ENCODE peak calls at places on chromosomes 4 and X, in five cellular contexts. One of them, this sample, is unnamed.

GRCh38 chr4:40550900-40551546 is 78.6 kb downstream of the RBM47 start:
- DNase-seq in AG20443: peak
- DNase-seq in naive thymus-derived CD4-positive, alpha-beta T cell: peak
- DNase-seq in NCI-H2081 treated with DMSO at 0.1 percent for 48 hours: no peak
- DNase-seq in NCI-H510A treated with DMSO at 0.1 percent for 48 hours: peak
- DNase-seq in this sample: peak

GRCh38 chr4:139083533-139084424 is 68.2 kb downstream of the NOCT start:
- DNase-seq in AG20443: peak
- DNase-seq in naive thymus-derived CD4-positive, alpha-beta T cell: peak
- DNase-seq in NCI-H2081 treated with DMSO at 0.1 percent for 48 hours: peak
- DNase-seq in NCI-H510A treated with DMSO at 0.1 percent for 48 hours: peak
- DNase-seq in this sample: peak

GRCh38 chr4:184261246-184261645 is 43.6 kb upstream of the ENPP6 start:
- DNase-seq in NCI-H2081 treated with DMSO at 0.1 percent for 48 hours: no peak
- DNase-seq in AG20443: no peak
- DNase-seq in naive thymus-derived CD4-positive, alpha-beta T cell: no peak
- DNase-seq in NCI-H510A treated with DMSO at 0.1 percent for 48 hours: no peak
- DNase-seq in this sample: no peak

GRCh38 chrX:25069209-25069608 is 53.4 kb upstream of the ARX start:
- DNase-seq in NCI-H510A treated with DMSO at 0.1 percent for 48 hours: no peak
- DNase-seq in AG20443: no peak
- DNase-seq in NCI-H2081 treated with DMSO at 0.1 percent for 48 hours: no peak
- DNase-seq in naive thymus-derived CD4-positive, alpha-beta T cell: no peak
- DNase-seq in this sample: no peak

GRCh38 chr4:78922207-78922606 is 17.0 kb downstream of the PAQR3 start:
- DNase-seq in AG20443: peak
- DNase-seq in naive thymus-derived CD4-positive, alpha-beta T cell: no peak
- DNase-seq in NCI-H510A treated with DMSO at 0.1 percent for 48 hours: no peak
- DNase-seq in NCI-H2081 treated with DMSO at 0.1 percent for 48 hours: no peak
- DNase-seq in this sample: no peak

GRCh38 chrX:100350704-100351489 is 59.2 kb downstream of the PCDH19 start:
- DNase-seq in NCI-H2081 treated with DMSO at 0.1 percent for 48 hours: no peak
- DNase-seq in NCI-H510A treated with DMSO at 0.1 percent for 48 hours: no peak
- DNase-seq in naive thymus-derived CD4-positive, alpha-beta T cell: no peak
- DNase-seq in AG20443: no peak
- DNase-seq in this sample: no peak

GRCh38 chrX:86935988-86936387 is 581.6 kb upstream of the KLHL4 start:
- DNase-seq in NCI-H2081 treated with DMSO at 0.1 percent for 48 hours: no peak
- DNase-seq in NCI-H510A treated with DMSO at 0.1 percent for 48 hours: no peak
- DNase-seq in naive thymus-derived CD4-positive, alpha-beta T cell: no peak
- DNase-seq in AG20443: no peak
- DNase-seq in this sample: no peak

GRCh38 chrX:34987646-34988045 is 45.0 kb downstream of the FAM47B start:
- DNase-seq in NCI-H2081 treated with DMSO at 0.1 percent for 48 hours: no peak
- DNase-seq in AG20443: no peak
- DNase-seq in NCI-H510A treated with DMSO at 0.1 percent for 48 hours: no peak
- DNase-seq in naive thymus-derived CD4-positive, alpha-beta T cell: no peak
- DNase-seq in this sample: no peak

GRCh38 chr4:24713604-24714003 is 81.8 kb upstream of the SOD3 start:
- DNase-seq in naive thymus-derived CD4-positive, alpha-beta T cell: no peak
- DNase-seq in AG20443: no peak
- DNase-seq in NCI-H2081 treated with DMSO at 0.1 percent for 48 hours: no peak
- DNase-seq in NCI-H510A treated with DMSO at 0.1 percent for 48 hours: no peak
- DNase-seq in this sample: no peak

GRCh38 chr4:73698217-73698616 is 42.2 kb upstream of the CXCL8 start:
- DNase-seq in NCI-H510A treated with DMSO at 0.1 percent for 48 hours: no peak
- DNase-seq in AG20443: peak
- DNase-seq in naive thymus-derived CD4-positive, alpha-beta T cell: no peak
- DNase-seq in NCI-H2081 treated with DMSO at 0.1 percent for 48 hours: no peak
- DNase-seq in this sample: no peak

GRCh38 chr4:181569553-181569952 is 673.6 kb upstream of the TENM3 start:
- DNase-seq in naive thymus-derived CD4-positive, alpha-beta T cell: no peak
- DNase-seq in AG20443: peak
- DNase-seq in NCI-H2081 treated with DMSO at 0.1 percent for 48 hours: no peak
- DNase-seq in NCI-H510A treated with DMSO at 0.1 percent for 48 hours: no peak
- DNase-seq in this sample: peak

GRCh38 chr4:148831945-148832344 is 389.7 kb upstream of the NR3C2 start:
- DNase-seq in NCI-H2081 treated with DMSO at 0.1 percent for 48 hours: no peak
- DNase-seq in NCI-H510A treated with DMSO at 0.1 percent for 48 hours: no peak
- DNase-seq in naive thymus-derived CD4-positive, alpha-beta T cell: no peak
- DNase-seq in AG20443: peak
- DNase-seq in this sample: no peak

GRCh38 chr4:163392328-163392727 is 48.6 kb downstream of the NPY5R start:
- DNase-seq in NCI-H510A treated with DMSO at 0.1 percent for 48 hours: no peak
- DNase-seq in naive thymus-derived CD4-positive, alpha-beta T cell: no peak
- DNase-seq in NCI-H2081 treated with DMSO at 0.1 percent for 48 hours: no peak
- DNase-seq in AG20443: no peak
- DNase-seq in this sample: no peak

GRCh38 chr4:174713181-174713580 is 115.9 kb downstream of the GLRA3 start:
- DNase-seq in NCI-H2081 treated with DMSO at 0.1 percent for 48 hours: no peak
- DNase-seq in NCI-H510A treated with DMSO at 0.1 percent for 48 hours: no peak
- DNase-seq in naive thymus-derived CD4-positive, alpha-beta T cell: no peak
- DNase-seq in AG20443: no peak
- DNase-seq in this sample: no peak

GRCh38 chr4:55356991-55357461 is 11.0 kb downstream of the SRD5A3 start:
- DNase-seq in NCI-H2081 treated with DMSO at 0.1 percent for 48 hours: no peak
- DNase-seq in naive thymus-derived CD4-positive, alpha-beta T cell: no peak
- DNase-seq in AG20443: peak
- DNase-seq in NCI-H510A treated with DMSO at 0.1 percent for 48 hours: peak
- DNase-seq in this sample: no peak

GRCh38 chr4:54587107-54587506 is 70.7 kb upstream of the KIT start:
- DNase-seq in naive thymus-derived CD4-positive, alpha-beta T cell: no peak
- DNase-seq in AG20443: no peak
- DNase-seq in NCI-H510A treated with DMSO at 0.1 percent for 48 hours: no peak
- DNase-seq in NCI-H2081 treated with DMSO at 0.1 percent for 48 hours: no peak
- DNase-seq in this sample: no peak

GRCh38 chr4:610411-611261 is 14.7 kb upstream of the PDE6B start:
- DNase-seq in NCI-H510A treated with DMSO at 0.1 percent for 48 hours: no peak
- DNase-seq in naive thymus-derived CD4-positive, alpha-beta T cell: no peak
- DNase-seq in NCI-H2081 treated with DMSO at 0.1 percent for 48 hours: no peak
- DNase-seq in AG20443: peak
- DNase-seq in this sample: no peak

GRCh38 chr4:8914461-8915171 is 43.0 kb upstream of the HMX1 start:
- DNase-seq in AG20443: peak
- DNase-seq in naive thymus-derived CD4-positive, alpha-beta T cell: no peak
- DNase-seq in NCI-H2081 treated with DMSO at 0.1 percent for 48 hours: no peak
- DNase-seq in NCI-H510A treated with DMSO at 0.1 percent for 48 hours: no peak
- DNase-seq in this sample: no peak

GRCh38 chrX:130909469-130910136 is 6.6 kb upstream of the ENOX2 start:
- DNase-seq in naive thymus-derived CD4-positive, alpha-beta T cell: no peak
- DNase-seq in AG20443: peak
- DNase-seq in NCI-H510A treated with DMSO at 0.1 percent for 48 hours: no peak
- DNase-seq in NCI-H2081 treated with DMSO at 0.1 percent for 48 hours: no peak
- DNase-seq in this sample: peak

GRCh38 chrX:119790977-119791436 is 423 bp downstream of the RPL39 start:
- DNase-seq in NCI-H2081 treated with DMSO at 0.1 percent for 48 hours: no peak
- DNase-seq in naive thymus-derived CD4-positive, alpha-beta T cell: peak
- DNase-seq in AG20443: peak
- DNase-seq in NCI-H510A treated with DMSO at 0.1 percent for 48 hours: no peak
- DNase-seq in this sample: peak

GRCh38 chrX:38941675-38942074 is 140.4 kb downstream of the MID1IP1 start:
- DNase-seq in naive thymus-derived CD4-positive, alpha-beta T cell: no peak
- DNase-seq in AG20443: no peak
- DNase-seq in NCI-H510A treated with DMSO at 0.1 percent for 48 hours: no peak
- DNase-seq in NCI-H2081 treated with DMSO at 0.1 percent for 48 hours: no peak
- DNase-seq in this sample: no peak

GRCh38 chr4:37908488-37909343 is 17.8 kb downstream of the TBC1D1 start:
- DNase-seq in AG20443: peak
- DNase-seq in NCI-H2081 treated with DMSO at 0.1 percent for 48 hours: no peak
- DNase-seq in naive thymus-derived CD4-positive, alpha-beta T cell: no peak
- DNase-seq in NCI-H510A treated with DMSO at 0.1 percent for 48 hours: no peak
- DNase-seq in this sample: no peak

GRCh38 chr4:41069838-41070237 is 144.5 kb downstream of the APBB2 start:
- DNase-seq in naive thymus-derived CD4-positive, alpha-beta T cell: no peak
- DNase-seq in NCI-H2081 treated with DMSO at 0.1 percent for 48 hours: no peak
- DNase-seq in AG20443: no peak
- DNase-seq in NCI-H510A treated with DMSO at 0.1 percent for 48 hours: peak
- DNase-seq in this sample: no peak

GRCh38 chr4:139743027-139743426 is 77.4 kb downstream of the MGST2 start:
- DNase-seq in NCI-H510A treated with DMSO at 0.1 percent for 48 hours: no peak
- DNase-seq in NCI-H2081 treated with DMSO at 0.1 percent for 48 hours: no peak
- DNase-seq in AG20443: no peak
- DNase-seq in naive thymus-derived CD4-positive, alpha-beta T cell: no peak
- DNase-seq in this sample: no peak

GRCh38 chr4:141713771-141714445 is 77.5 kb downstream of the IL15 start:
- DNase-seq in naive thymus-derived CD4-positive, alpha-beta T cell: no peak
- DNase-seq in NCI-H510A treated with DMSO at 0.1 percent for 48 hours: no peak
- DNase-seq in AG20443: peak
- DNase-seq in NCI-H2081 treated with DMSO at 0.1 percent for 48 hours: no peak
- DNase-seq in this sample: no peak

GRCh38 chr4:101393256-101393655 is 45.9 kb upstream of the PPP3CA start:
- DNase-seq in AG20443: peak
- DNase-seq in naive thymus-derived CD4-positive, alpha-beta T cell: no peak
- DNase-seq in NCI-H510A treated with DMSO at 0.1 percent for 48 hours: no peak
- DNase-seq in NCI-H2081 treated with DMSO at 0.1 percent for 48 hours: no peak
- DNase-seq in this sample: no peak

GRCh38 chr4:183183906-183184535 is 85.0 kb downstream of the WWC2 start:
- DNase-seq in NCI-H2081 treated with DMSO at 0.1 percent for 48 hours: no peak
- DNase-seq in AG20443: no peak
- DNase-seq in naive thymus-derived CD4-positive, alpha-beta T cell: no peak
- DNase-seq in NCI-H510A treated with DMSO at 0.1 percent for 48 hours: no peak
- DNase-seq in this sample: no peak

GRCh38 chr4:18733956-18734872 is 712.7 kb upstream of the LCORL start:
- DNase-seq in NCI-H2081 treated with DMSO at 0.1 percent for 48 hours: peak
- DNase-seq in naive thymus-derived CD4-positive, alpha-beta T cell: no peak
- DNase-seq in AG20443: no peak
- DNase-seq in NCI-H510A treated with DMSO at 0.1 percent for 48 hours: no peak
- DNase-seq in this sample: no peak

GRCh38 chr4:44210750-44211149 is 237.9 kb downstream of the KCTD8 start:
- DNase-seq in NCI-H2081 treated with DMSO at 0.1 percent for 48 hours: no peak
- DNase-seq in naive thymus-derived CD4-positive, alpha-beta T cell: no peak
- DNase-seq in AG20443: no peak
- DNase-seq in NCI-H510A treated with DMSO at 0.1 percent for 48 hours: no peak
- DNase-seq in this sample: no peak

GRCh38 chrX:97267916-97268680 is 384.4 kb downstream of the RPA4 start:
- DNase-seq in AG20443: no peak
- DNase-seq in naive thymus-derived CD4-positive, alpha-beta T cell: no peak
- DNase-seq in NCI-H2081 treated with DMSO at 0.1 percent for 48 hours: no peak
- DNase-seq in NCI-H510A treated with DMSO at 0.1 percent for 48 hours: no peak
- DNase-seq in this sample: no peak

GRCh38 chr4:1399508-1400190 is 6.6 kb downstream of the NKX1-1 start:
- DNase-seq in AG20443: no peak
- DNase-seq in NCI-H2081 treated with DMSO at 0.1 percent for 48 hours: no peak
- DNase-seq in NCI-H510A treated with DMSO at 0.1 percent for 48 hours: no peak
- DNase-seq in naive thymus-derived CD4-positive, alpha-beta T cell: no peak
- DNase-seq in this sample: no peak

GRCh38 chr4:74284074-74284473 is 24.2 kb upstream of the EPGN start:
- DNase-seq in naive thymus-derived CD4-positive, alpha-beta T cell: no peak
- DNase-seq in NCI-H510A treated with DMSO at 0.1 percent for 48 hours: no peak
- DNase-seq in AG20443: peak
- DNase-seq in NCI-H2081 treated with DMSO at 0.1 percent for 48 hours: no peak
- DNase-seq in this sample: no peak